ENCODE peak calls at places on chromosomes 6 and 20, in ten cellular contexts. N is H9, T is fibroblast of lung, F is GM23248, U is IMR-90, W is astrocyte, Z is OCI-LY7, R is GM23338, H is PC-3, O is SK-N-SH. E is an unnamed sample. For H4K20me1 and H3K4me1, the result is how much of the 10 kb centered on the place peaks cover.

GRCh38 chr20:17825949-17826843 is 126.4 kb downstream of the BANF2 start:
- DNase-seq in F (peak), R (no peak), W (no peak), U (peak), N (no peak), Z (no peak), T (peak), H (peak), O (no peak), E (no peak)

GRCh38 chr20:2037296-2037914 is 43.5 kb upstream of the PDYN start:
- DNase-seq in T (no peak), F (no peak), O (no peak), Z (no peak), H (no peak), W (no peak), U (no peak), N (no peak), R (no peak), E (no peak)

GRCh38 chr20:14155361-14155760 is 160.0 kb downstream of the MACROD2 start:
- DNase-seq in U (no peak), W (no peak), T (no peak), O (no peak), R (no peak), N (no peak), Z (no peak), H (no peak), F (no peak), E (no peak)

GRCh38 chr6:53818845-53819609 is 24.2 kb downstream of the LRRC1 start:
- DNase-seq in O (no peak), U (no peak), R (no peak), N (no peak), H (no peak), W (no peak), F (no peak), T (no peak), Z (no peak), E (peak)

GRCh38 chr6:27260339-27260738 is 12.8 kb downstream of the PRSS16 start:
- DNase-seq in T (no peak), Z (no peak), O (no peak), U (no peak), W (no peak), F (peak), N (peak), R (peak), H (no peak), E (no peak)

GRCh38 chr6:85459224-85459901 is 9.5 kb downstream of the NT5E start:
- DNase-seq in W (peak), N (no peak), O (no peak), R (no peak), F (peak), U (peak), Z (no peak), T (peak), H (peak), E (peak)

GRCh38 chr6:106557837-106558236 is 71.5 kb downstream of the RTN4IP1 start:
- DNase-seq in O (no peak), F (peak), Z (no peak), T (no peak), H (no peak), R (no peak), N (no peak), W (no peak), U (no peak), E (no peak)

GRCh38 chr20:61763740-61764400 is 301.8 kb downstream of the TAF4 start:
- DNase-seq in Z (no peak), F (no peak), R (no peak), O (no peak), T (no peak), U (no peak), W (no peak), H (no peak), N (no peak), E (no peak)

GRCh38 chr6:144728804-144729203 is 443.7 kb downstream of the UTRN start:
- DNase-seq in O (no peak), U (no peak), F (no peak), T (no peak), N (no peak), W (no peak), H (no peak), Z (no peak), R (no peak), E (no peak)

GRCh38 chr6:74249658-74250057 is 553.7 kb downstream of the CD109 start:
- DNase-seq in U (peak), H (peak), R (no peak), Z (no peak), W (peak), F (peak), N (no peak), O (no peak), T (peak), E (peak)

GRCh38 chr6:104537185-104537584 is 322.5 kb downstream of the HACE1 start:
- DNase-seq in O (no peak), U (peak), Z (no peak), T (peak), H (peak), R (no peak), W (peak), F (peak), N (no peak), E (peak)

GRCh38 chr20:46255440-46256104 is 52.7 kb downstream of the CDH22 start:
- DNase-seq in Z (no peak), H (peak), U (no peak), R (no peak), W (peak), T (peak), N (no peak), O (peak), F (no peak), E (peak)

GRCh38 chr20:2879148-2879547 is 5.9 kb downstream of the PTPRA start:
- DNase-seq in F (peak), N (no peak), Z (no peak), T (peak), R (no peak), U (peak), O (no peak), W (peak), H (peak), E (peak)

GRCh38 chr20:8756410-8756809 is 312.5 kb upstream of the PLCB4 start:
- DNase-seq in U (peak), W (peak), N (no peak), O (no peak), Z (no peak), T (peak), R (no peak), H (peak), F (peak), E (peak)

GRCh38 chr20:30594112-30594511 is 663.4 kb upstream of the DEFB115 start:
- DNase-seq in R (peak), W (no peak), N (no peak), Z (no peak), O (peak), U (no peak), T (no peak), F (no peak), H (no peak), E (no peak)

GRCh38 chr20:38127011-38127621 is 38.0 kb downstream of the TGM2 start:
- DNase-seq in R (no peak), U (peak), Z (no peak), T (peak), F (peak), N (no peak), O (no peak), W (peak), H (peak), E (peak)

GRCh38 chr6:69732640-69733039 is 64.2 kb downstream of the LMBRD1 start:
- DNase-seq in Z (peak), U (no peak), T (no peak), R (no peak), N (no peak), O (no peak), F (peak), W (no peak), H (peak), E (no peak)

GRCh38 chr6:2579789-2580570 is 170.7 kb downstream of the MYLK4 start:
- DNase-seq in H (no peak), N (no peak), R (no peak), O (no peak), T (peak), W (no peak), U (no peak), Z (no peak), F (peak), E (no peak)

GRCh38 chr20:63778034-63778752 is 38.6 kb downstream of the SLC2A4RG start:
- DNase-seq in T (peak), U (no peak), F (peak), O (no peak), Z (no peak), H (peak), W (no peak), N (no peak), R (no peak), E (no peak)

GRCh38 chr20:32009564-32009963 is 674 bp upstream of the CCM2L start:
- DNase-seq in Z (no peak), O (no peak), F (no peak), W (no peak), R (no peak), T (no peak), N (no peak), H (no peak), U (no peak), E (no peak)

GRCh38 chr20:32010096-32010495 is at the start of gene CCM2L:
- DNase-seq in O (no peak), W (no peak), H (no peak), F (no peak), U (no peak), R (no peak), Z (no peak), N (no peak), T (no peak), E (no peak)

GRCh38 chr20:32006053-32006452 is 4.2 kb upstream of the CCM2L start:
- DNase-seq in F (no peak), Z (no peak), T (no peak), R (no peak), W (no peak), N (no peak), O (no peak), U (no peak), H (no peak), E (no peak)

GRCh38 chr20:32006841-32007786 is 3.1 kb upstream of the CCM2L start:
- DNase-seq in N (no peak), R (no peak), F (no peak), W (no peak), H (no peak), U (no peak), O (no peak), Z (no peak), T (no peak), E (no peak)

DNA sequence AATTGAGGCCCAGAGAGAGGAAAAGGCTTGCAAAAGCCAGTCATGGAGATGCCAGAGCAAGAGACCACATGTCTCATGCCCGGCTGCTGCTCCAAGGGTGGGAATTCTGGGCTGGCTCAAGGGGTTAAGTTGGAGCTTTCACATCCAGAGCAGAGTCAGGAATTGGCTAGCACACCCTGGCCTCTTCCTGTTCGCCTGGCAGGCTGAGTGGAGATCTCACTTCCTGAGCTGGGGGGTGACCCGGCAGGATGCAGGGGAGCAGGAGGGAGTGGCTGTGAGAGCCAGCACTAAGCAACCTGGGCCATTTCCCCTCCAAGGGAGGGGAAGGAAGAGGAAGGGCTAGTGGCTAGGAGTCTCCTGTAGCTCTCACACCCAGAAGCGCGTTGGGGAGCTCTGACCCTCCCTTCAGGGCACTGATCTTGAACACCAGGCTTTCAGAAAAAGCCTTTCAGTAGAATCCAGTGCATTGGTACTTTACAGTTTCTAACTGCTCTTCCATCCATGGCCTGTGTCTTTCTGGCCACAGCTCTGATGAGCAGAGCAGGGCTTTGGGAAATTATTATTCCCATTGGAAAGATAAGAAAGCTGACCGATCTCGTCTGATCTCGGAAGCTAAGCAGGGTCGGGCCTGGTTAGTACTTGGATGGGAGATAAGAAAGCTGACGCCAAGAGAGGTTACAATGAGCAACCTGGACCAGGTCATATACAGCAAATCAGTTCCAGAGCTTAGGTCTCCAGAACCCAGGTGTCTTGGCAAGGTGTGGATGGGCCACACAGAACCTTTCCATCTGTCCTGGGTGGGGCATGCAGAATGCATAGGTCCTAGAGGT is 2.2 kb upstream of the CCM2L start:
- DNase-seq in N (peak), W (no peak), T (no peak), R (peak), Z (no peak), F (no peak), O (no peak), H (no peak), U (no peak), E (no peak)
- H4K20me1 ChIP-seq in N (under half), W (under half), T (under half), R (under half), Z (under half), F (under half), O (under half), H (under half), U (under half), E (under half)

GRCh38 chr6:149317656-149318571 is at the start of gene TAB2:
- DNase-seq in Z (peak), N (no peak), W (no peak), R (peak), F (peak), T (no peak), O (peak), H (no peak), U (no peak), E (no peak)

GRCh38 chr6:149319413-149319812 is 1.9 kb downstream of the TAB2 start:
- DNase-seq in N (no peak), R (no peak), Z (no peak), T (no peak), W (no peak), H (no peak), U (no peak), F (peak), O (no peak), E (peak)

GRCh38 chr6:149323353-149323752 is 5.8 kb downstream of the TAB2 start:
- DNase-seq in W (no peak), U (no peak), Z (no peak), H (no peak), T (no peak), F (no peak), N (no peak), O (no peak), R (no peak), E (no peak)

GRCh38 chr6:149318581-149319286 is 1.2 kb downstream of the TAB2 start:
- DNase-seq in N (no peak), Z (peak), H (peak), T (peak), W (no peak), F (peak), U (no peak), R (peak), O (peak), E (peak)

GRCh38 chr6:149320745-149321240 is 3.3 kb downstream of the TAB2 start:
- DNase-seq in O (no peak), H (peak), F (peak), W (no peak), N (no peak), T (peak), R (no peak), U (no peak), Z (no peak), E (no peak)
- H3K4me2 ChIP-seq in O (peak), H (peak), F (peak), W (peak), N (no peak), T (peak), R (peak), U (peak), Z (peak), E (peak)

DNA sequence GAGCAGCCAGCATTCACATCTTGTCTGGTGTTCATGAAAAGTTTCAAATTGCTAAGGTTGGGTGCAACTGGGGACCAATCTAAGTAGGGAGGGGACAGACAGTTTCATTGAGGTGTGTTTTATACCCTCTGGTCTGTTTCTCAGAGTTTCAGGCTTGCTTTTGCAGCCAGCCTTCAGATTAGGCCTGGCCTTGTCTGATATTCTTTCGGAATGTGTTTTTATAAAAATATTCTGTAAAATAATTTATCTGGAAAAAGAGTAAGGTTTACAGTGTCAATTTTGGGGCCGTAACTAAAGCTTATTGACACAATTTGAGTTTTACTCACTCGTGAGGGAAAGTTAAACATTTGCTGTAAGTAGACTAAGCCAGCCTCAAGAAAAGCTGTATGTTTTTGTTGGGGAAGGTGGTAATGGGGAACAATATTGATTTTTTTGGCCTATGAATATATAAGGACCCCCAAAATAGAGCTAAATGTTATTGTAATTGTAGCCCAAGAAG is 1.3 kb downstream of the SENP6 start:
- DNase-seq in Z (no peak), U (no peak), N (no peak), F (peak), H (peak), O (no peak), W (no peak), T (no peak), R (no peak), E (no peak)
- H3K4me1 ChIP-seq in Z (under half), U (under half), N (under half), F (under half), H (under half), O (under half), W (under half), T (under half), R (under half), E (under half)

GRCh38 chr6:15269619-15270018 is 23.8 kb downstream of the JARID2 start:
- DNase-seq in T (no peak), U (no peak), O (no peak), R (no peak), Z (no peak), H (no peak), F (no peak), W (no peak), N (no peak), E (no peak)
- H4K20me1 ChIP-seq in T (under half), U (half or more), O (under half), R (half or more), Z (under half), H (under half), F (under half), W (half or more), N (under half), E (under half)

GRCh38 chr6:28977351-28978136 is 27.6 kb downstream of the ZNF311 start:
- DNase-seq in O (no peak), W (peak), R (peak), T (peak), U (peak), H (peak), F (peak), Z (no peak), N (peak), E (peak)
- H3K4me2 ChIP-seq in O (no peak), W (peak), R (peak), T (peak), U (peak), H (peak), F (no peak), Z (peak), N (peak), E (peak)

GRCh38 chr20:33882481-33882880 is 71.3 kb downstream of the CHMP4B start:
- DNase-seq in N (no peak), W (no peak), T (no peak), F (no peak), U (no peak), Z (no peak), R (no peak), O (no peak), H (no peak), E (no peak)
- H3K4me1 ChIP-seq in N (under half), W (under half), T (under half), F (under half), U (under half), Z (half or more), R (under half), O (under half), H (under half), E (under half)